ENCODE peak calls at places on chromosomes 13 and 19, in nine cellular contexts. O is body of pancreas, R is upper lobe of left lung, K is NB4, T is spleen, Z is Peyer's patch, Y is A549, E is GM12878, N is stomach. M is an unnamed sample.

GRCh38 chr13:31755211-31755610 is 15.9 kb downstream of the RXFP2 start:
- DNase-seq in R (no peak), T (no peak), O (no peak), N (no peak), K (no peak), Z (no peak), Y (no peak), E (no peak), M (no peak)

GRCh38 chr13:33494596-33495214 is 209.2 kb upstream of the STARD13 start:
- DNase-seq in T (no peak), E (no peak), Z (no peak), O (peak; percentile 20), N (no peak), R (no peak), K (no peak), Y (no peak), M (no peak)

GRCh38 chr13:89401209-89401810 is 1730.1 kb downstream of the SLITRK5 start:
- DNase-seq in O (peak; percentile 8), T (no peak), N (no peak), R (no peak), Z (no peak), E (no peak), K (peak; percentile 76), Y (no peak), M (no peak)

GRCh38 chr13:51793570-51794273 is 10.2 kb downstream of the DHRS12 start:
- DNase-seq in N (no peak), Y (no peak), T (no peak), O (peak; percentile 67), K (peak; percentile 90), Z (peak; percentile 77), R (no peak), E (peak; percentile 70), M (no peak)

GRCh38 chr13:111216166-111216960 is 101.3 kb downstream of the ARHGEF7 start:
- DNase-seq in Y (peak; percentile 36), N (peak; percentile 39), K (peak; percentile 25), O (peak; percentile 45), E (no peak), R (peak; percentile 47), Z (peak; percentile 73), T (no peak), M (no peak)

GRCh38 chr13:28819046-28819747 is 942 bp upstream of the MTUS2 start:
- DNase-seq in Y (peak; percentile 10), O (no peak), N (no peak), R (no peak), K (peak; percentile 39), T (no peak), Z (no peak), E (no peak), M (no peak)

GRCh38 chr19:55146078-55146647 is 2.8 kb downstream of the TNNT1 start:
- DNase-seq in R (peak; percentile 71), K (peak; percentile 43), O (no peak), N (no peak), Z (no peak), Y (peak; percentile 91), E (no peak), T (no peak), M (no peak)

GRCh38 chr19:7852851-7853759 is 21.1 kb downstream of the PRR36 start:
- DNase-seq in O (peak; percentile 97), K (peak; percentile 80), Y (peak; percentile 78), Z (peak; percentile 90), T (peak; percentile 91), R (peak; percentile 92), N (peak; percentile 87), E (no peak), M (no peak)

GRCh38 chr19:15115080-15115479 is 7.9 kb downstream of the SYDE1 start:
- DNase-seq in Z (peak; percentile 66), O (peak; percentile 49), N (peak; percentile 43), K (no peak), R (no peak), T (no peak), E (no peak), Y (no peak), M (no peak)

GRCh38 chr13:113398963-113399754 is 35.2 kb upstream of the GRTP1 start:
- DNase-seq in Z (peak; percentile 36), R (peak; percentile 62), O (no peak), K (no peak), N (no peak), Y (no peak), E (no peak), T (no peak), M (peak; percentile 60)

GRCh38 chr13:113397606-113398425 is 33.9 kb upstream of the GRTP1 start:
- DNase-seq in N (no peak), O (no peak), K (no peak), R (no peak), T (no peak), E (no peak), Y (no peak), Z (peak; percentile 38), M (peak; percentile 70)

GRCh38 chr13:113393226-113393571 is 29.3 kb upstream of the GRTP1 start:
- DNase-seq in Y (no peak), O (no peak), T (no peak), N (no peak), Z (no peak), K (peak; percentile 25), R (peak; percentile 48), E (no peak), M (peak; percentile 80)

GRCh38 chr13:113390874-113391497 is 27.1 kb upstream of the GRTP1 start:
- DNase-seq in Y (no peak), K (no peak), R (no peak), N (no peak), O (no peak), E (no peak), Z (no peak), T (no peak), M (no peak)

DNA sequence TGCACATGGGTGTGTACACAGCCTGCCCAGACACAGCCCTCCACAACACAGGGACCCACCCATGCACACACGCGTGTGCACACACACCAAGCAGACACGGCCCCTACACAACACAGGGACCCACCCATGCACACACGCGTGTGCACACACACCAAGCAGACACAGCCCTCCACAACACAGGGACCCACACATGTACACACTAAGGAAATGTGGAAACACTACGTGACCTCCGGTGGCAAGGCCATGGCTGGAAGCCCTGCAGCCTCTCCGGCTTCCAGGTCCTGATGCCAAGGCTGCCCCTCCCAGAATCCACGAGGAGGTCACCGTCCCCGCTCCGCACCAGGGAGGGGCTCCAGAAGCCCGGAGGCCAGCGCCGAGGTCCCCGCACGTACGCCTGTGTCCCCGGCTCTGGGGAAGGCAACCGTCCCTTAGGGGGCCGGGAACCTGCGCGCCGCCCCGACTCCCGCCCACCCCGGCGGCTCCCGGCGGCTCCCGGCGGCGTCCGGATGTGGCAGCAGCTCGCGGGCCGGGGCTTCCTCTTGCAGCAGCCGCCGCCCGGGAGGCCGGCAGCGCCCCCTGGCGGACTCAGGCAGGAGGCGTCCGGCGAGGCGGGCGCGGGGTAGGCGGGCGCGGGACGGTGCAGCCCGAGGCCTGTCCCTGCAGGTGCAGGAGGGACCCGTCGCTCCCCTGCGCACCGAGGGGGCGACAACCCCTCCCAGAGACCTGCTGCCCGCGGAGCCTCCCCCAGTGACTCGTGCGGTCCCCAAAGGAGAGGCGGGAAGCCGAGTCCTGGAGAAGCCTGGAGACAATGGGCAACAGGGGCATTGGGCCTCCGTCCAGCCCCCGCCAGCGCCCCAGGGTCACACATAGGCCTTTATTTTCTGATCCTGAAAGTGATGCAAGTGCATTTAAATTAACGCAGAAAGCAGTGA is 29.9 kb upstream of the GRTP1 start:
- DNase-seq in Z (peak; percentile 92), T (peak; percentile 97), N (peak; percentile 88), E (peak; percentile 1), R (peak; percentile 96), O (peak; percentile 83), K (peak; percentile 91), Y (peak; percentile 58), M (peak; percentile 80)
- TF ChIP-seq POLR2A in Z (no peak), T (no peak), N (no peak), E (peak; percentile 50), R (no peak), O (no peak), K (no peak), Y (no peak), M (no peak)

DNA sequence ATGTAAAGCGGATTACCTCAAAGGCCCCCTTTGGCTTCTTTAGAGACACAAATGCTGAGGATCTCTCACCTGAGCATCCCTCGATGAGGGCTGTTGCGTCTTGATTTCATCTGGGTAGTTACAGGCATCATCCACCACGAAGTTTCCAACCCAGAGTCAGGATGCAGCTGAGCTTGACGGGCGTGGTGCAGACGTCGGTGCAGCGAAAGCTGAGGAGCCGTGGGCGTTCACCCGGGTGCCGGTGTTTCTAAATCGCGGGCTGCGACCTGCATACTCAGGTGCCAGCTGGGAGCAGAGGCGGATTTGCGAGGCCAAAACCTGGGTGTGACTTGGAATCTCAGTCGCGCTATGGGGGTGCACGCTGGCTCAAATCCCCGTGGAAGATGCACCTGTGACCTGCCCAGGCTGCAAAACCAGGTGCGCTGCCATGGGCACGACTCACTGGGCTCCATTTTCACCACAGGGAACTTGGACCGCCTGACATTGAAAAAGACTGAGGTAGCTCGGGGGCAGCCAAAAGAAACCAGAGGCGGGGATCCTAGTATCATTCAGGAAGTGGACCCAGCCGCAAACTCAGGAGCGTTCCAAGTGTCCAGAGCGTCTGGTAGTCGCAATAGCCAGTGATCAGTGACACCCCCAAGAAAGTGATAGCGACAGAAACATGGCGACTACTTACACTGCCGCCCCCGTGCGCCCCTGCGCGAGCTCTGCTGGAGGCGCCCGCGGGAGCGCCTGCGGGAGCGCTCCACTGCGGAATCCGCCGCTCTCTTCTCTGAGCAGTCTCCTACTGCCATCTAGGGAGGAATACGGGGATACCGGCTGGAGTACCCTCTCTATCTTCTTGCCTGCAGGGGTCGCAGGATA is 36.4 kb upstream of the IGFL4 start:
- DNase-seq in K (peak; percentile 89), E (no peak), R (peak; percentile 77), T (no peak), Y (peak; percentile 95), O (peak; percentile 72), N (peak; percentile 52), Z (peak; percentile 67), M (no peak)
- TF ChIP-seq CTCF in K (peak; percentile 100), E (peak; percentile 71), R (peak; percentile 55), T (peak; percentile 56), Y (peak; percentile 100), O (peak; percentile 49), N (no peak), Z (peak; percentile 93), M (no peak)

DNA sequence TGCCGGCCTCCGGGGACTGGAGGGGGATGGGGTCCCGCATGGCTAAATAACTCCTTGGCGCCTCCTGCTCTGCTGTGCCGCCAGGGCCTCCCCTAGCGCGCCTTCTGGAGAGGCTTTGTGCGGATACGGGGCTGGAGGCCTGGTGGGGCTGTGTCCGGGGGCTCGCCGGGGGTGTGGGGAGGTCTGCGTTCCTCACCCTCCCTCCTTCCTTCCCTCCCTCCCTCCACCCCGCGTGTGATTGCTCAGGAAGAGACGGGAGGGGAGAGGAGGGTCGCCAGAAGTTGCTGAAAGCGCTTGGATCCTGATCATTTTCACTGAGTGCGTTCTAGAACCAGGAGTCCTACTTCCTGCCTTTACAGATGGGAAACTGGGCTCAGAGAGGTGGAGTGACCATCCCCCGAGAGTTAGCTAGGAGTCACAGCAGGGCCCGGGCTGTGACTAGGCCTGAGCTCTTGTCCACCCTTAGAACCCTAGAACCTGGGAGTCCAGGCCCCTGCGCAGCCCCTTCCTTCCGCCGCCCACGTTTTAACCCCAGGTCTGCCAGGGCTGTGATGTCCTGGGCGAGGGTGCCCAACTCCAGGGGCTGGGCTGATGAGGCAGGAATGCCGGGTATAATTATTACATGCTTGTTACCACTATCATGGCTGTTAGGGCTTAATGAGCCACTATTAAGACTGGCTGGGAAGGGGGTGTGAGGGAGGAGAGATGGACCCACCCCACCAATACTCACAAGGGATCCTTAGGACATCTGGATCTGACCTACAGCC is 782 bp upstream of the JUND start:
- DNase-seq in K (peak; percentile 93), R (no peak), O (no peak), Y (no peak), T (peak; percentile 88), N (no peak), E (no peak), Z (peak; percentile 77), M (no peak)
- TF ChIP-seq POLR2A in K (no peak), R (no peak), O (no peak), Y (peak; percentile 90), T (peak; percentile 29), N (no peak), E (peak; percentile 21), Z (peak; percentile 35), M (peak; percentile 60)

GRCh38 chr19:3163230-3163886 is 15.2 kb upstream of the S1PR4 start:
- DNase-seq in E (no peak), O (peak; percentile 58), R (no peak), Y (peak; percentile 84), K (peak; percentile 65), Z (peak; percentile 83), T (peak; percentile 94), N (peak; percentile 67), M (no peak)
- TF ChIP-seq CTCF in E (peak; percentile 98), O (peak; percentile 92), R (peak; percentile 83), Y (peak; percentile 83), K (peak; percentile 69), Z (peak; percentile 84), T (peak; percentile 79), N (no peak), M (peak; percentile 84)

M was measured in vagina.